ENCODE peak calls at places on chromosomes 11 and 22, in ten cellular contexts. T is A549; Z is stimulated activated CD8-positive, alpha-beta memory T cell treated with anti-CD3 and anti-CD28 coated beads, Interleukin-4, amount 100 ng/mL, for 1 hour; U is activated CD4-positive, alpha-beta T cell treated with anti-CD3 and anti-CD28 coated beads, Interleukin-2, amount 10 ng/mL, durations not matched to agents 7 days and 5 days; H is HuH-7.5; Y is HTR-8/SVneo; S is B cell; W is A172; D is putamen; F is coronary artery. V is an unnamed sample.

GRCh38 chr22:37267128-37267587 is 15.2 kb upstream of the CYTH4 start:
- DNase-seq in T (peak; percentile 26), Z (peak; percentile 49), U (peak; percentile 74), H (no peak), Y (peak; percentile 44), S (peak; percentile 85), W (no peak), D (no peak), F (no peak), V (peak; percentile 78)

GRCh38 chr11:1153951-1154487 is 3.7 kb upstream of the MUC5AC start:
- DNase-seq in T (peak; percentile 86), Z (no peak), U (no peak), H (no peak), Y (peak; percentile 94), S (no peak), W (peak; percentile 99), D (no peak), F (peak; percentile 74), V (peak; percentile 93)

GRCh38 chr11:34206598-34207300 is 101.3 kb downstream of the NAT10 start:
- DNase-seq in T (no peak), Z (no peak), U (no peak), H (no peak), Y (no peak), S (no peak), W (no peak), D (no peak), F (no peak), V (no peak)

GRCh38 chr22:39868741-39869140 is 24.8 kb downstream of the ENTHD1 start:
- DNase-seq in T (no peak), Z (no peak), U (no peak), H (no peak), Y (no peak), S (no peak), W (no peak), D (no peak), F (no peak), V (no peak)

GRCh38 chr11:117875397-117876048 is 935 bp downstream of the FXYD6 start:
- DNase-seq in T (no peak), Z (no peak), U (peak; percentile 31), H (no peak), Y (no peak), S (peak; percentile 20), W (no peak), D (no peak), F (peak; percentile 72), V (peak; percentile 52)

GRCh38 chr11:35845860-35846259 is 98.0 kb upstream of the LDLRAD3 start:
- DNase-seq in T (no peak), Z (no peak), U (no peak), H (no peak), Y (no peak), S (no peak), W (peak; percentile 13), D (no peak), F (no peak), V (peak; percentile 7)

GRCh38 chr11:68031136-68031459 is 617 bp downstream of the NDUFS8 start:
- DNase-seq in T (no peak), Z (no peak), U (peak; percentile 32), H (peak; percentile 80), Y (no peak), S (no peak), W (no peak), D (no peak), F (no peak), V (no peak)

GRCh38 chr11:65290448-65291165 is 24.1 kb upstream of the CDC42EP2 start:
- DNase-seq in T (no peak), Z (no peak), U (no peak), H (no peak), Y (no peak), S (no peak), W (peak; percentile 94), D (peak; percentile 90), F (peak; percentile 92), V (no peak)

GRCh38 chr22:30127749-30128166 is 47.5 kb downstream of the HORMAD2 start:
- DNase-seq in T (no peak), Z (no peak), U (no peak), H (no peak), Y (no peak), S (no peak), W (peak; percentile 13), D (no peak), F (no peak), V (no peak)

GRCh38 chr11:25423436-25424184 is 908.3 kb upstream of the ANO3 start:
- DNase-seq in T (no peak), Z (no peak), U (no peak), H (no peak), Y (no peak), S (no peak), W (peak; percentile 4), D (no peak), F (no peak), V (no peak)

GRCh38 chr11:12441081-12441801 is 63.9 kb downstream of the PARVA start:
- DNase-seq in T (no peak), Z (no peak), U (no peak), H (no peak), Y (no peak), S (no peak), W (peak; percentile 48), D (no peak), F (no peak), V (no peak)

GRCh38 chr11:20501252-20501651 is 98.2 kb upstream of the SLC6A5 start:
- DNase-seq in T (no peak), Z (no peak), U (no peak), H (no peak), Y (no peak), S (no peak), W (no peak), D (no peak), F (no peak), V (no peak)

GRCh38 chr11:62680825-62681240 is 2.0 kb upstream of the UBXN1 start:
- DNase-seq in T (peak; percentile 80), Z (no peak), U (peak; percentile 66), H (peak; percentile 80), Y (peak; percentile 76), S (peak; percentile 62), W (peak; percentile 79), D (no peak), F (no peak), V (peak; percentile 87)

GRCh38 chr11:121210445-121210970 is 82.1 kb upstream of the SC5D start:
- DNase-seq in T (no peak), Z (no peak), U (no peak), H (no peak), Y (no peak), S (no peak), W (no peak), D (no peak), F (no peak), V (no peak)

GRCh38 chr22:29272624-29273023 is 4.6 kb downstream of the EWSR1 start:
- DNase-seq in T (no peak), Z (no peak), U (no peak), H (no peak), Y (no peak), S (no peak), W (no peak), D (no peak), F (no peak), V (no peak)

GRCh38 chr11:61480936-61481335 is 27.6 kb upstream of the LRRC10B start:
- DNase-seq in T (no peak), Z (no peak), U (peak; percentile 11), H (no peak), Y (no peak), S (no peak), W (peak; percentile 30), D (no peak), F (no peak), V (peak; percentile 95)

GRCh38 chr11:110296226-110297081 is at the start of gene RDX:
- DNase-seq in T (peak; percentile 70), Z (peak; percentile 25), U (peak; percentile 55), H (peak; percentile 52), Y (peak; percentile 82), S (peak; percentile 85), W (peak; percentile 62), D (peak; percentile 78), F (peak; percentile 84), V (peak; percentile 94)

GRCh38 chr11:72781313-72782080 is 12.3 kb downstream of the STARD10 start:
- DNase-seq in T (peak; percentile 77), Z (peak; percentile 43), U (peak; percentile 40), H (peak; percentile 77), Y (peak; percentile 73), S (peak; percentile 80), W (no peak), D (no peak), F (no peak), V (peak; percentile 67)

GRCh38 chr11:96155627-96156378 is 187.2 kb downstream of the MAML2 start:
- DNase-seq in T (peak; percentile 51), Z (no peak), U (no peak), H (no peak), Y (peak; percentile 77), S (no peak), W (peak; percentile 85), D (peak; percentile 59), F (peak; percentile 87), V (peak; percentile 94)

GRCh38 chr11:94794287-94795168 is 26.4 kb downstream of the AMOTL1 start:
- DNase-seq in T (no peak), Z (no peak), U (no peak), H (no peak), Y (peak; percentile 80), S (no peak), W (peak; percentile 81), D (no peak), F (peak; percentile 80), V (no peak)

GRCh38 chr11:816433-816779 is 2.3 kb upstream of the PNPLA2 start:
- DNase-seq in T (no peak), Z (no peak), U (no peak), H (no peak), Y (no peak), S (no peak), W (no peak), D (no peak), F (no peak), V (no peak)

GRCh38 chr11:116658876-116659535 is 113.8 kb downstream of the BUD13 start:
- DNase-seq in T (no peak), Z (no peak), U (no peak), H (no peak), Y (no peak), S (no peak), W (no peak), D (no peak), F (peak; percentile 33), V (peak; percentile 22)

GRCh38 chr11:69297926-69298777 is 4.2 kb downstream of the MYEOV start:
- DNase-seq in T (peak; percentile 76), Z (no peak), U (peak; percentile 42), H (peak; percentile 84), Y (peak; percentile 86), S (peak; percentile 88), W (peak; percentile 97), D (peak; percentile 47), F (no peak), V (peak; percentile 97)

GRCh38 chr11:16001899-16002426 is 354.4 kb downstream of the SOX6 start:
- DNase-seq in T (peak; percentile 4), Z (no peak), U (peak; percentile 6), H (peak; percentile 22), Y (no peak), S (no peak), W (peak; percentile 69), D (no peak), F (no peak), V (no peak)

GRCh38 chr11:72777755-72778278 is 16.0 kb downstream of the STARD10 start:
- DNase-seq in T (no peak), Z (no peak), U (no peak), H (peak; percentile 66), Y (no peak), S (no peak), W (no peak), D (no peak), F (no peak), V (peak; percentile 72)

GRCh38 chr11:69818243-69819108 is 740 bp downstream of the FGF3 start:
- DNase-seq in T (no peak), Z (no peak), U (no peak), H (no peak), Y (no peak), S (no peak), W (no peak), D (no peak), F (no peak), V (no peak)

GRCh38 chr11:2812371-2812991 is 73.1 kb downstream of the CDKN1C start:
- DNase-seq in T (no peak), Z (no peak), U (no peak), H (no peak), Y (no peak), S (no peak), W (no peak), D (no peak), F (no peak), V (no peak)

GRCh38 chr11:65947133-65947532 is 1.9 kb downstream of the TSGA10IP start:
- DNase-seq in T (no peak), Z (no peak), U (no peak), H (no peak), Y (no peak), S (no peak), W (no peak), D (no peak), F (no peak), V (no peak)